ENCODE peak calls at places on chromosomes 7 and 10, in six cellular contexts. One of them, this sample, is unnamed.

GRCh38 chr10:47113907-47114500 is 186.0 kb upstream of the GDF10 start:
- DNase-seq in CD8-positive, alpha-beta memory T cell: no peak
- DNase-seq in NCI-H2081: no peak
- DNase-seq in SIG-M5: no peak
- DNase-seq in EL: no peak
- DNase-seq in cardiac septum: no peak
- DNase-seq in this sample: no peak

GRCh38 chr7:43582503-43583423 is at the start of gene STK17A:
- DNase-seq in CD8-positive, alpha-beta memory T cell: peak; percentile 92
- DNase-seq in NCI-H2081: peak; percentile 91
- DNase-seq in SIG-M5: peak; percentile 7
- DNase-seq in EL: peak; percentile 90
- DNase-seq in cardiac septum: peak; percentile 98
- DNase-seq in this sample: peak; percentile 94

GRCh38 chr10:29266641-29267040 is 22.2 kb upstream of the LYZL1 start:
- DNase-seq in CD8-positive, alpha-beta memory T cell: no peak
- DNase-seq in NCI-H2081: peak; percentile 62
- DNase-seq in SIG-M5: no peak
- DNase-seq in EL: peak; percentile 15
- DNase-seq in cardiac septum: no peak
- DNase-seq in this sample: no peak

GRCh38 chr10:29753283-29753682 is 118.5 kb upstream of the SVIL start:
- DNase-seq in CD8-positive, alpha-beta memory T cell: no peak
- DNase-seq in NCI-H2081: no peak
- DNase-seq in SIG-M5: no peak
- DNase-seq in EL: no peak
- DNase-seq in cardiac septum: no peak
- DNase-seq in this sample: no peak

GRCh38 chr7:44056681-44057080 is 8.7 kb downstream of the PGAM2 start:
- DNase-seq in CD8-positive, alpha-beta memory T cell: no peak
- DNase-seq in NCI-H2081: no peak
- DNase-seq in SIG-M5: no peak
- DNase-seq in EL: no peak
- DNase-seq in cardiac septum: no peak
- DNase-seq in this sample: no peak

GRCh38 chr10:59096631-59097030 is 79.8 kb upstream of the PHYHIPL start:
- DNase-seq in CD8-positive, alpha-beta memory T cell: no peak
- DNase-seq in NCI-H2081: no peak
- DNase-seq in SIG-M5: no peak
- DNase-seq in EL: no peak
- DNase-seq in cardiac septum: no peak
- DNase-seq in this sample: no peak

GRCh38 chr7:131941291-131941690 is 384.9 kb upstream of the PODXL start:
- DNase-seq in CD8-positive, alpha-beta memory T cell: no peak
- DNase-seq in NCI-H2081: no peak
- DNase-seq in SIG-M5: no peak
- DNase-seq in EL: no peak
- DNase-seq in cardiac septum: no peak
- DNase-seq in this sample: no peak

GRCh38 chr10:59926086-59926485 is 19.7 kb upstream of the CCDC6 start:
- DNase-seq in CD8-positive, alpha-beta memory T cell: no peak
- DNase-seq in NCI-H2081: no peak
- DNase-seq in SIG-M5: no peak
- DNase-seq in EL: no peak
- DNase-seq in cardiac septum: no peak
- DNase-seq in this sample: no peak

GRCh38 chr10:18005781-18006456 is 54.2 kb downstream of the SLC39A12 start:
- DNase-seq in CD8-positive, alpha-beta memory T cell: no peak
- DNase-seq in NCI-H2081: no peak
- DNase-seq in SIG-M5: no peak
- DNase-seq in EL: peak; percentile 77
- DNase-seq in cardiac septum: no peak
- DNase-seq in this sample: no peak

GRCh38 chr10:106804992-106805391 is 359.5 kb downstream of the SORCS1 start:
- DNase-seq in CD8-positive, alpha-beta memory T cell: no peak
- DNase-seq in NCI-H2081: no peak
- DNase-seq in SIG-M5: no peak
- DNase-seq in EL: no peak
- DNase-seq in cardiac septum: no peak
- DNase-seq in this sample: no peak

GRCh38 chr10:99337261-99337905 is 8.2 kb downstream of the CNNM1 start:
- DNase-seq in CD8-positive, alpha-beta memory T cell: no peak
- DNase-seq in NCI-H2081: peak; percentile 34
- DNase-seq in SIG-M5: no peak
- DNase-seq in EL: peak; percentile 49
- DNase-seq in cardiac septum: no peak
- DNase-seq in this sample: no peak

GRCh38 chr7:32163141-32163806 is 93.1 kb upstream of the PDE1C start:
- DNase-seq in CD8-positive, alpha-beta memory T cell: no peak
- DNase-seq in NCI-H2081: no peak
- DNase-seq in SIG-M5: no peak
- DNase-seq in EL: peak; percentile 98
- DNase-seq in cardiac septum: no peak
- DNase-seq in this sample: no peak

This sample was measured in activated T-helper 2 cell treated with anti-CD3 and anti-CD28 coated beads, Interferon-gamma antibody, Interleukin-2, Interleukin-4, amounts not matched to agents 10 μg/mL and 5 μg/mL and 100 μg/mL, durations not matched to agents 14 hours and 24 hours and 36 hours.